ENCODE peak calls at places on chromosomes 4 and X, in four cellular contexts. N is head of caudate nucleus, Q is iPS DF 6.9, Z is brain microvascular endothelial cell. C is an unnamed sample.

GRCh38 chrX:107659286-107659685 is 31.0 kb downstream of the PRPS1 start:
- DNase-seq in N (no peak), Q (no peak), Z (no peak), C (no peak)

GRCh38 chr4:53132117-53132889 is 233.6 kb downstream of the SCFD2 start:
- DNase-seq in N (no peak), Q (no peak), Z (no peak), C (no peak)

GRCh38 chr4:89140168-89140759 is 28.9 kb downstream of the TIGD2 start:
- DNase-seq in N (no peak), Q (no peak), Z (no peak), C (no peak)

GRCh38 chrX:153469811-153470410 is 465 bp downstream of the HAUS7 start:
- DNase-seq in N (no peak), Q (no peak), Z (no peak), C (peak)

GRCh38 chrX:96692454-96692853 is 7.8 kb downstream of the DIAPH2 start:
- DNase-seq in N (no peak), Q (no peak), Z (no peak), C (no peak)

GRCh38 chr4:6478546-6479220 is 6.3 kb upstream of the PPP2R2C start:
- DNase-seq in N (no peak), Q (no peak), Z (no peak), C (peak)

GRCh38 chrX:144219035-144219434 is 335.2 kb downstream of the UBE2NL start:
- DNase-seq in N (no peak), Q (no peak), Z (no peak), C (peak)

GRCh38 chr4:74874785-74875367 is 58.0 kb upstream of the PARM1 start:
- DNase-seq in N (no peak), Q (peak), Z (peak), C (peak)

GRCh38 chr4:54547299-54548097 is 110.3 kb upstream of the KIT start:
- DNase-seq in N (no peak), Q (no peak), Z (no peak), C (no peak)

GRCh38 chr4:183354213-183354612 is 32.0 kb upstream of the CLDN24 start:
- DNase-seq in N (no peak), Q (no peak), Z (no peak), C (no peak)

GRCh38 chr4:64617813-64618212 is 208.6 kb upstream of the TECRL start:
- DNase-seq in N (no peak), Q (no peak), Z (no peak), C (no peak)

GRCh38 chr4:10212400-10212799 is 95.8 kb upstream of the WDR1 start:
- DNase-seq in N (no peak), Q (no peak), Z (no peak), C (no peak)

GRCh38 chr4:792729-793108 is 33.2 kb downstream of the CPLX1 start:
- DNase-seq in N (no peak), Q (no peak), Z (no peak), C (no peak)

GRCh38 chr4:159520074-159520473 is 417.2 kb downstream of the RAPGEF2 start:
- DNase-seq in N (no peak), Q (no peak), Z (no peak), C (no peak)

GRCh38 chr4:173281001-173281400 is 53.2 kb downstream of the HMGB2 start:
- DNase-seq in N (no peak), Q (no peak), Z (no peak), C (no peak)

GRCh38 chr4:181595711-181596110 is 647.5 kb upstream of the TENM3 start:
- DNase-seq in N (no peak), Q (no peak), Z (no peak), C (no peak)

GRCh38 chr4:165476214-165477098 is 97.6 kb downstream of the CPE start:
- DNase-seq in N (no peak), Q (no peak), Z (peak), C (no peak)

GRCh38 chr4:121139533-121140222 is 24.4 kb downstream of the TNIP3 start:
- DNase-seq in N (no peak), Q (no peak), Z (peak), C (no peak)

C was measured in endodermal cell.